ENCODE peak calls at places on chromosome 13, in six cellular contexts. One of them, this sample, is unnamed. For H4K20me1 and H3K4me1, the result is how much of the 10 kb centered on the place peaks cover.

GRCh38 chr13:58313219-58313618 is 681.7 kb downstream of the PCDH17 start:
- DNase-seq in IMR-90: no peak
- DNase-seq in neural progenitor cell: no peak
- DNase-seq in HCT116: no peak
- DNase-seq in K562: no peak
- DNase-seq in H9: no peak
- DNase-seq in this sample: no peak

GRCh38 chr13:59133903-59134302 is 1029.8 kb downstream of the DIAPH3 start:
- DNase-seq in neural progenitor cell: peak
- DNase-seq in IMR-90: no peak
- DNase-seq in K562: no peak
- DNase-seq in H9: no peak
- DNase-seq in HCT116: no peak
- DNase-seq in this sample: no peak

GRCh38 chr13:45564108-45564507 is 51.4 kb downstream of the ERICH6B start:
- DNase-seq in H9: no peak
- DNase-seq in IMR-90: peak
- DNase-seq in HCT116: no peak
- DNase-seq in K562: no peak
- DNase-seq in neural progenitor cell: no peak
- DNase-seq in this sample: no peak

GRCh38 chr13:43815204-43815603 is 28.4 kb upstream of the ENOX1 start:
- DNase-seq in HCT116: no peak
- DNase-seq in K562: no peak
- DNase-seq in IMR-90: peak
- DNase-seq in neural progenitor cell: no peak
- DNase-seq in H9: no peak
- DNase-seq in this sample: no peak

GRCh38 chr13:23753523-23753922 is 135.7 kb downstream of the MIPEP start:
- DNase-seq in neural progenitor cell: no peak
- DNase-seq in IMR-90: peak
- DNase-seq in HCT116: no peak
- DNase-seq in H9: no peak
- DNase-seq in K562: no peak
- DNase-seq in this sample: peak

GRCh38 chr13:72932250-72932649 is 126.6 kb upstream of the KLF5 start:
- DNase-seq in HCT116: no peak
- DNase-seq in H9: no peak
- DNase-seq in neural progenitor cell: no peak
- DNase-seq in IMR-90: no peak
- DNase-seq in K562: no peak
- DNase-seq in this sample: no peak

GRCh38 chr13:46595136-46595917 is 42.4 kb downstream of the LRCH1 start:
- DNase-seq in IMR-90: peak
- DNase-seq in HCT116: no peak
- DNase-seq in neural progenitor cell: no peak
- DNase-seq in K562: no peak
- DNase-seq in H9: no peak
- DNase-seq in this sample: peak

GRCh38 chr13:42574435-42575311 is 721 bp downstream of the TNFSF11 start:
- DNase-seq in K562: no peak
- DNase-seq in IMR-90: no peak
- DNase-seq in neural progenitor cell: peak
- DNase-seq in HCT116: no peak
- DNase-seq in H9: peak
- DNase-seq in this sample: peak

GRCh38 chr13:87403748-87404432 is 267.3 kb upstream of the SLITRK5 start:
- DNase-seq in IMR-90: no peak
- DNase-seq in K562: no peak
- DNase-seq in neural progenitor cell: no peak
- DNase-seq in H9: no peak
- DNase-seq in HCT116: no peak
- DNase-seq in this sample: no peak

GRCh38 chr13:27619711-27620376 is 485 bp downstream of the LNX2 start:
- DNase-seq in HCT116: no peak
- DNase-seq in IMR-90: peak
- DNase-seq in K562: no peak
- DNase-seq in H9: no peak
- DNase-seq in neural progenitor cell: no peak
- DNase-seq in this sample: no peak

GRCh38 chr13:110312669-110313031 is 5.6 kb downstream of the COL4A2 start:
- DNase-seq in K562: no peak
- DNase-seq in HCT116: no peak
- DNase-seq in IMR-90: peak
- DNase-seq in neural progenitor cell: no peak
- DNase-seq in H9: peak
- DNase-seq in this sample: peak

GRCh38 chr13:110309159-110309476 is 2.0 kb downstream of the COL4A2 start:
- DNase-seq in H9: no peak
- DNase-seq in neural progenitor cell: no peak
- DNase-seq in HCT116: no peak
- DNase-seq in IMR-90: no peak
- DNase-seq in K562: no peak
- DNase-seq in this sample: no peak

GRCh38 chr13:110311721-110312668 is 4.9 kb downstream of the COL4A2 start:
- DNase-seq in K562: no peak
- DNase-seq in neural progenitor cell: no peak
- DNase-seq in IMR-90: no peak
- DNase-seq in HCT116: no peak
- DNase-seq in H9: peak
- DNase-seq in this sample: no peak

GRCh38 chr13:110309661-110310524 is 2.8 kb downstream of the COL4A2 start:
- DNase-seq in K562: no peak
- DNase-seq in IMR-90: no peak
- DNase-seq in HCT116: no peak
- DNase-seq in neural progenitor cell: peak
- DNase-seq in H9: peak
- DNase-seq in this sample: no peak

DNA sequence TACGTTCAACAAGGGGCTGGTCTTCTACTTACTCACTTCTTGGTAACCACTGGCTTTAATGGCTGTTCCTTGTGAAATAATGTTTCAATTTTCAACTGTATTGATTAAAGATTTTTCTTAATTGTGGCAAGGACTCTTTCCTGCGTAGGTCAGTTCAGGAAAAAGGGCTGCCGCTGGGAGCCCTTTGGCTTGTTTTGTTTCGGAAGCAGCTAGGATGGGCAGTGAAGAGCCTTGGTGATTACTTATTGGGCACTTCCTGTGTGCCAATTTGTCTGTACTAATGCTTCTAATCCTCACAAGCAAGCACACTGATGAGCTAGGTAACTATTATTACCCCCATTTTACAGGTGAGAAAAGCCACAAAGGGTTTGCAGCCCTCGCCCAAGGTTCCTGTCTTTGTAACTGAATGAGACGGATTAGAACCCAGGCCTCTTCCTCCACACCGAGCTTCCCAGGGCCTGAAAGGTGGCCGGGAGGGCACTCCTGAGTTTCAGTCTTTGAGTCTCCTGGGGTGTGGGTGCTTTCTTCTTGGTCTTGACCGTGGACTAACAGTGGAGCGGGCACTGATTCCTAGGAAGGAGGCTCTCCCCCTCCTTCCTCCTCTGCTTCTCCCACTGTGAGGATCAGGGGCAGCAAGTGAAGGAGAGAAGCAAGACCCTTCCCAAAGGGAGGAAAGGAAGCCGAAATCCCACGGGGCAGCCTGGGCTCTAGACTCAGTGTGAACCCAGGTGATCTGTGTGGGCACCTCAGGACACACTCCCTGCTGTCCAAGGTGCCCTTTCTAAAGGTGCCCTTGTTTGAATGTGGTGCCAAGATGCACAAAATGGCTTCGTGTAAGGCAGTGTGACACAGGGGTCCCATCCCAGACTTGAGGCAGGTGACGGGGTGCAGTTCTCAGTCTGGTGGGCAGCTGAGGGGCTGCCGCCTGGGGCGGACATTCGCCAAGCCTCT is 3.7 kb downstream of the COL4A2 start:
- DNase-seq in H9: peak
- DNase-seq in IMR-90: no peak
- DNase-seq in HCT116: no peak
- DNase-seq in neural progenitor cell: no peak
- DNase-seq in K562: no peak
- DNase-seq in this sample: no peak
- H4K20me1 ChIP-seq in H9: under half
- H4K20me1 ChIP-seq in IMR-90: half or more
- H4K20me1 ChIP-seq in HCT116: under half
- H4K20me1 ChIP-seq in neural progenitor cell: half or more
- H4K20me1 ChIP-seq in K562: under half
- H4K20me1 ChIP-seq in this sample: under half

DNA sequence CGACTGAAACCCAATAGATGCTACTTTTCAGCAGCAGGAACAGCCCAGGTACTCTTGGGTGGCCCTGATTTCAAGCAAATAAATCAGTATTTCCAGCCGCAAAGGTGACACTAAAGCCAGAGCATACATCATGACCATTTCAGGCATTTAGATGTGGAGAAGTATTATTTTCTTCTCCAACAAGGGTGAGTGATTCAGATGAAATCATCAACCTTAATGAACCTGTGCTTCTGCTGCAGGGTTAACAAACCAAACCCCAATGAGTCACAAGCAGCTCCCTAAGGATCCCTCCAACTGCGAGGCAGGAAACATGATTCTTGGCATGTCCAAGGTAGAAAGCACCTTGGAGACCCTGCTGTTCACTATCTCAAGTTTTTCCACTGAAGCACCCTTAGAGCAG is 32.7 kb downstream of the MBNL2 start:
- DNase-seq in K562: no peak
- DNase-seq in H9: no peak
- DNase-seq in IMR-90: peak
- DNase-seq in neural progenitor cell: no peak
- DNase-seq in HCT116: peak
- DNase-seq in this sample: peak
- H3K4me1 ChIP-seq in K562: half or more
- H3K4me1 ChIP-seq in H9: under half
- H3K4me1 ChIP-seq in IMR-90: under half
- H3K4me1 ChIP-seq in neural progenitor cell: under half
- H3K4me1 ChIP-seq in HCT116: half or more
- H3K4me1 ChIP-seq in this sample: half or more

GRCh38 chr13:98761979-98762616 is 9.6 kb upstream of the SLC15A1 start:
- DNase-seq in H9: no peak
- DNase-seq in neural progenitor cell: no peak
- DNase-seq in HCT116: no peak
- DNase-seq in K562: no peak
- DNase-seq in IMR-90: no peak
- DNase-seq in this sample: no peak

GRCh38 chr13:98766120-98766519 is 13.6 kb upstream of the SLC15A1 start:
- DNase-seq in IMR-90: no peak
- DNase-seq in K562: no peak
- DNase-seq in neural progenitor cell: no peak
- DNase-seq in HCT116: no peak
- DNase-seq in H9: no peak
- DNase-seq in this sample: no peak

GRCh38 chr13:98755729-98756128 is 3.3 kb upstream of the SLC15A1 start:
- DNase-seq in H9: no peak
- DNase-seq in K562: no peak
- DNase-seq in HCT116: no peak
- DNase-seq in neural progenitor cell: no peak
- DNase-seq in IMR-90: no peak
- DNase-seq in this sample: no peak

GRCh38 chr13:98766716-98767115 is 14.2 kb upstream of the SLC15A1 start:
- DNase-seq in H9: no peak
- DNase-seq in IMR-90: peak
- DNase-seq in K562: no peak
- DNase-seq in neural progenitor cell: no peak
- DNase-seq in HCT116: no peak
- DNase-seq in this sample: no peak

DNA sequence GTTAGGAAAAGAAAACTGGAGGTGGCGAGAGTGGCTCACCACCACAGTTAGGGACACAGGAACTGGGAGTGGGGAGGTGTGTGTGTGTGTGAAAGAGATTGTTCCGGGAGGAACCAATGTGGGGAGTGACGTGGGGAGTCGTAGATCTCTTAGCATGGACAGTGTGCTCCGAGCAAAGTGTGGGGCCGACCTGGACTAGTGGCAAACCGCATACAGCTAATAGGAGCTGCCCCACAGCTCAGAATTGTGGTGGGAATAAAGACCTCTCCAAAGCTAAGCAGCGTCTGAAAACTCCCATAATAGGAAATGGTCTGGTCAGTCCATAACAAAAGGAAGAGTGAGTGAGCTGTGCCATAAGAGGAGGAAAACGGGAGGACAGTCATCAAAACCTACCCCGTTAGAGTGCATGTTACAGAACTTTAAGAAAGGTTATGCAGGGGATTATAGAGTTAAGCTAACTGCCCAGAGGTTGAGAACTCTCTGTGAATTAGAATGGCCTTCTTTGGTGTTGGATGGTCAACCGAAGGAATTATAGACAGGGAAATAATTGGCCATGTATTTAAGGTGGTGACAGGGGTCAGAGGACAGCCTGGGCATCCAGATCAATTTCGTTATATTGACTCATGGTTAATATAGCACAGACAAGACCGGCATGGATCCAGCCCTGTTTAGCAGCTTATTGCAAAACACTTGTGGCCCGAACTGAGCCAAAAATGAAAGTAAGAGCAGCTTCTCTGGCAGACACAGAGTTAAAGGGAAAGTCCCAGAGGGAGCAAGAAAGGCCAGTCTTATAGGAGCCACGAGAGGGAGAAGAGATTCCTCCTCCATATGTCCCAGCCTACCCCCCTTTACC is 8.9 kb upstream of the SLC15A1 start:
- DNase-seq in neural progenitor cell: no peak
- DNase-seq in H9: no peak
- DNase-seq in IMR-90: peak
- DNase-seq in HCT116: no peak
- DNase-seq in K562: no peak
- DNase-seq in this sample: peak
- H4K20me1 ChIP-seq in neural progenitor cell: under half
- H4K20me1 ChIP-seq in H9: under half
- H4K20me1 ChIP-seq in IMR-90: under half
- H4K20me1 ChIP-seq in HCT116: under half
- H4K20me1 ChIP-seq in K562: under half
- H4K20me1 ChIP-seq in this sample: under half

DNA sequence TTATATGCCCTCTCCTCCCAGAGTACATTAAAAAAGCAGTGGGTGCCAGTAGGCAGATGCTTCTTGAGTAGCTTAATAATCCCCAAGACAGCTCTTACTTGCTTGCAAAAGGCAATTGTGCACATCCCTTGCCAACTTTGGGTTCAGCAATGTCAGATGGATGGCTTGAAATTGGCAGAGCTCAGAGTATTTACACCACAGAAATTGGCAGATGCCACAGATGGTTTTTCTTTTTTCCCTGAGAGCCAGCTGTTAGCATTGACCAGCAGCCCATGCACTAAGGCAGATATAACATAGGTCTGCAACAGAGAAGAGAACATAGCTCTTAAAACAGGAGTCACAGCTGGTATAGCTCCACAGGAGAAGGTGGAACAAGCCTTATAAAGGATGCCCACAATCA is 18.4 kb upstream of the RNASEH2B start:
- DNase-seq in IMR-90: no peak
- DNase-seq in K562: no peak
- DNase-seq in neural progenitor cell: no peak
- DNase-seq in HCT116: no peak
- DNase-seq in H9: no peak
- DNase-seq in this sample: no peak
- H3K4me1 ChIP-seq in IMR-90: under half
- H3K4me1 ChIP-seq in K562: under half
- H3K4me1 ChIP-seq in neural progenitor cell: under half
- H3K4me1 ChIP-seq in HCT116: under half
- H3K4me1 ChIP-seq in H9: under half
- H3K4me1 ChIP-seq in this sample: under half

This sample was measured in PC-9.